ENCODE peak calls at places on chromosomes 11 and 22, in ten cellular contexts. P is hippocampal formation; S is NCI-H748 treated with DMSO at 0.1 percent for 48 hours; L is stromal cell of bone marrow; I is right atrium auricular region; B is NCI-H460; G is activated naive CD4-positive, alpha-beta T cell; X is astrocyte; H is AG08396; E is sigmoid colon. T is an unnamed sample.

GRCh38 chr11:78840190-78840589 is 265.5 kb upstream of the NARS2 start:
- DNase-seq in P (no peak), S (no peak), L (peak), I (no peak), B (no peak), G (no peak), X (peak), H (peak), E (no peak), T (peak)

GRCh38 chr11:13337986-13338436 is 60.4 kb downstream of the BMAL1 start:
- DNase-seq in P (no peak), S (no peak), L (no peak), I (no peak), B (peak), G (no peak), X (peak), H (peak), E (no peak), T (peak)

GRCh38 chr22:20174785-20175596 is 24.1 kb upstream of the CCDC188 start:
- DNase-seq in P (no peak), S (no peak), L (no peak), I (no peak), B (no peak), G (no peak), X (no peak), H (peak), E (no peak), T (no peak)

GRCh38 chr22:47631571-47632102 is 869.2 kb downstream of the TBC1D22A start:
- DNase-seq in P (no peak), S (peak), L (no peak), I (no peak), B (no peak), G (no peak), X (no peak), H (no peak), E (no peak), T (no peak)

GRCh38 chr11:36475192-36475591 is 34.9 kb downstream of the TRAF6 start:
- DNase-seq in P (no peak), S (no peak), L (no peak), I (no peak), B (no peak), G (no peak), X (peak), H (no peak), E (no peak), T (no peak)

GRCh38 chr11:14232652-14233051 is 126.3 kb downstream of the RRAS2 start:
- DNase-seq in P (no peak), S (no peak), L (no peak), I (no peak), B (peak), G (no peak), X (no peak), H (no peak), E (no peak), T (no peak)

GRCh38 chr11:114886644-114887259 is 208.4 kb downstream of the NXPE2 start:
- DNase-seq in P (no peak), S (no peak), L (no peak), I (no peak), B (no peak), G (no peak), X (peak), H (no peak), E (no peak), T (no peak)

GRCh38 chr11:34266090-34266912 is 91.5 kb downstream of the ABTB2 start:
- DNase-seq in P (peak), S (no peak), L (peak), I (peak), B (no peak), G (no peak), X (peak), H (peak), E (peak), T (peak)

GRCh38 chr22:23527971-23528740 is 51.9 kb downstream of the IGLL1 start:
- DNase-seq in P (no peak), S (no peak), L (no peak), I (no peak), B (no peak), G (no peak), X (no peak), H (no peak), E (peak), T (no peak)

GRCh38 chr11:71432761-71433647 is 15.2 kb downstream of the DHCR7 start:
- DNase-seq in P (peak), S (no peak), L (no peak), I (no peak), B (no peak), G (no peak), X (no peak), H (no peak), E (no peak), T (no peak)

GRCh38 chr11:125465254-125465653 is 30.8 kb downstream of the FEZ1 start:
- DNase-seq in P (no peak), S (no peak), L (no peak), I (no peak), B (no peak), G (no peak), X (no peak), H (no peak), E (no peak), T (no peak)

GRCh38 chr22:36368359-36368983 is 19.3 kb downstream of the MYH9 start:
- DNase-seq in P (no peak), S (no peak), L (no peak), I (no peak), B (no peak), G (no peak), X (peak), H (peak), E (no peak), T (no peak)

GRCh38 chr22:37818397-37819099 is 4.6 kb upstream of the GALR3 start:
- DNase-seq in P (no peak), S (peak), L (no peak), I (no peak), B (no peak), G (peak), X (peak), H (peak), E (peak), T (no peak)

GRCh38 chr11:13207665-13208594 is 69.7 kb upstream of the BMAL1 start:
- DNase-seq in P (no peak), S (peak), L (peak), I (peak), B (no peak), G (no peak), X (peak), H (peak), E (no peak), T (peak)

GRCh38 chr22:49966716-49967332 is 6.3 kb downstream of the PIM3 start:
- DNase-seq in P (no peak), S (no peak), L (no peak), I (peak), B (no peak), G (no peak), X (no peak), H (no peak), E (peak), T (no peak)

GRCh38 chr11:95767498-95767897 is 22.1 kb downstream of the FAM76B start:
- DNase-seq in P (no peak), S (no peak), L (peak), I (no peak), B (no peak), G (no peak), X (peak), H (peak), E (no peak), T (peak)

GRCh38 chr11:112539165-112539564 is 278.5 kb upstream of the PLET1 start:
- DNase-seq in P (no peak), S (no peak), L (no peak), I (no peak), B (no peak), G (no peak), X (no peak), H (no peak), E (no peak), T (no peak)

GRCh38 chr22:41508770-41509170 is 35.5 kb downstream of the POLR3H start:
- DNase-seq in P (peak), S (no peak), L (no peak), I (no peak), B (no peak), G (no peak), X (no peak), H (no peak), E (peak), T (no peak)

GRCh38 chr11:17846852-17847453 is 112.4 kb downstream of the KCNC1 start:
- DNase-seq in P (no peak), S (no peak), L (no peak), I (no peak), B (no peak), G (no peak), X (peak), H (peak), E (no peak), T (peak)

GRCh38 chr11:77073328-77074001 is 6.7 kb downstream of the CAPN5 start:
- DNase-seq in P (peak), S (no peak), L (peak), I (peak), B (peak), G (no peak), X (peak), H (peak), E (peak), T (peak)

GRCh38 chr11:61972796-61973602 is 5.6 kb upstream of the FTH1 start:
- DNase-seq in P (no peak), S (no peak), L (peak), I (no peak), B (no peak), G (no peak), X (no peak), H (no peak), E (no peak), T (peak)

GRCh38 chr11:104432981-104433380 is 269.0 kb upstream of the PDGFD start:
- DNase-seq in P (no peak), S (no peak), L (no peak), I (no peak), B (no peak), G (no peak), X (no peak), H (no peak), E (no peak), T (no peak)

GRCh38 chr11:123434911-123435310 is 4.8 kb downstream of the GRAMD1B start:
- DNase-seq in P (no peak), S (no peak), L (no peak), I (no peak), B (no peak), G (no peak), X (no peak), H (no peak), E (no peak), T (no peak)

GRCh38 chr11:118223992-118224391 is 819 bp downstream of the JAML start:
- DNase-seq in P (no peak), S (no peak), L (no peak), I (no peak), B (no peak), G (no peak), X (no peak), H (no peak), E (no peak), T (no peak)

GRCh38 chr11:69326622-69327219 is 32.8 kb downstream of the MYEOV start:
- DNase-seq in P (no peak), S (no peak), L (no peak), I (no peak), B (no peak), G (no peak), X (no peak), H (no peak), E (peak), T (no peak)

GRCh38 chr11:67250059-67251043 is 15.9 kb upstream of the GRK2 start:
- DNase-seq in P (no peak), S (no peak), L (no peak), I (no peak), B (no peak), G (no peak), X (no peak), H (no peak), E (no peak), T (no peak)

GRCh38 chr11:86818466-86819282 is 18.3 kb downstream of the PRSS23 start:
- DNase-seq in P (no peak), S (peak), L (peak), I (no peak), B (peak), G (no peak), X (peak), H (peak), E (no peak), T (peak)

GRCh38 chr11:121595717-121596156 is 143.0 kb upstream of the SORL1-AS1 start:
- DNase-seq in P (no peak), S (no peak), L (peak), I (peak), B (peak), G (no peak), X (peak), H (peak), E (peak), T (peak)

GRCh38 chr11:3003396-3004231 is 11.5 kb upstream of the NAP1L4 start:
- DNase-seq in P (no peak), S (no peak), L (no peak), I (no peak), B (no peak), G (no peak), X (no peak), H (no peak), E (peak), T (no peak)

GRCh38 chr11:86174101-86175046 is 70.2 kb upstream of the EED start:
- DNase-seq in P (peak), S (no peak), L (peak), I (peak), B (no peak), G (no peak), X (peak), H (peak), E (peak), T (peak)

GRCh38 chr11:72439455-72439854 is 5.1 kb upstream of the CLPB start:
- DNase-seq in P (no peak), S (no peak), L (peak), I (no peak), B (no peak), G (no peak), X (peak), H (peak), E (no peak), T (peak)

GRCh38 chr11:61115498-61116224 is 13.4 kb downstream of the CD5 start:
- DNase-seq in P (no peak), S (no peak), L (no peak), I (no peak), B (no peak), G (no peak), X (no peak), H (no peak), E (no peak), T (no peak)

GRCh38 chr11:92140021-92140420 is 84.6 kb upstream of the FAT3 start:
- DNase-seq in P (no peak), S (no peak), L (no peak), I (no peak), B (no peak), G (no peak), X (no peak), H (no peak), E (no peak), T (no peak)

GRCh38 chr11:131511794-131512193 is 141.4 kb downstream of the NTM start:
- DNase-seq in P (no peak), S (peak), L (no peak), I (no peak), B (peak), G (no peak), X (no peak), H (no peak), E (no peak), T (no peak)